ENCODE peak calls at places on chromosome 15, in six cellular contexts. C, L, H, V, W and S are unnamed samples.
A peak's percentile ranks its signal among the peaks of the same experiment; 100 is the strongest.

GRCh38 chr15:97456541-97456940 is 504.0 kb upstream of the ARRDC4 start:
- DNase-seq in C (no peak), L (no peak), H (no peak), V (no peak), W (no peak), S (no peak)

GRCh38 chr15:96403932-96404331 is 73.4 kb downstream of the NR2F2 start:
- DNase-seq in C (no peak), L (no peak), H (no peak), V (no peak), W (no peak), S (no peak)

GRCh38 chr15:88894819-88895767 is at the start of gene HAPLN3:
- DNase-seq in C (no peak), L (peak; percentile 90), H (no peak), V (peak; percentile 39), W (no peak), S (peak; percentile 25)

GRCh38 chr15:91049378-91050127 is 27.2 kb upstream of the VPS33B start:
- DNase-seq in C (peak; percentile 76), L (peak; percentile 63), H (no peak), V (peak; percentile 60), W (peak; percentile 27), S (peak; percentile 86)

GRCh38 chr15:90159213-90159612 is 41.9 kb upstream of the SEMA4B start:
- DNase-seq in C (no peak), L (no peak), H (no peak), V (no peak), W (no peak), S (peak; percentile 76)

GRCh38 chr15:92143765-92144164 is 249.9 kb upstream of the ST8SIA2 start:
- DNase-seq in C (no peak), L (no peak), H (no peak), V (no peak), W (no peak), S (no peak)

GRCh38 chr15:95760508-95760907 is 570.0 kb upstream of the NR2F2 start:
- DNase-seq in C (peak; percentile 2), L (no peak), H (no peak), V (no peak), W (peak; percentile 68), S (no peak)

GRCh38 chr15:57323806-57324589 is 52.3 kb upstream of the CGNL1 start:
- DNase-seq in C (peak; percentile 92), L (peak; percentile 96), H (no peak), V (peak; percentile 2), W (peak; percentile 25), S (peak; percentile 97)

GRCh38 chr15:99252326-99252725 is 1.0 kb downstream of the LRRC28 start:
- DNase-seq in C (no peak), L (no peak), H (no peak), V (peak; percentile 10), W (no peak), S (peak; percentile 27)

GRCh38 chr15:35115155-35115725 is 30.1 kb upstream of the NANOGP8 start:
- DNase-seq in C (no peak), L (no peak), H (no peak), V (no peak), W (no peak), S (peak; percentile 31)

GRCh38 chr15:76376029-76376428 is 39.5 kb downstream of the ISL2 start:
- DNase-seq in C (no peak), L (no peak), H (peak; percentile 48), V (no peak), W (no peak), S (no peak)

GRCh38 chr15:63322541-63322940 is 45.1 kb downstream of the APH1B start:
- DNase-seq in C (no peak), L (no peak), H (peak; percentile 79), V (no peak), W (peak; percentile 19), S (peak; percentile 5)
- H3K27ac ChIP-seq in C (no peak overlapping the region), L (peak overlapping the region; percentile 36), H (no peak overlapping the region), V (no peak overlapping the region), W (no peak overlapping the region), S (no peak overlapping the region)

GRCh38 chr15:101684877-101685276 is 32.7 kb upstream of the TM2D3 start:
- DNase-seq in C (no peak), L (no peak), H (no peak), V (no peak), W (no peak), S (no peak)

GRCh38 chr15:101679861-101680260 is 27.7 kb upstream of the TM2D3 start:
- DNase-seq in C (no peak), L (no peak), H (no peak), V (no peak), W (no peak), S (peak; percentile 40)

GRCh38 chr15:101689901-101690300 is 34.4 kb downstream of the TARS3 start:
- DNase-seq in C (no peak), L (no peak), H (no peak), V (no peak), W (no peak), S (no peak)

DNA sequence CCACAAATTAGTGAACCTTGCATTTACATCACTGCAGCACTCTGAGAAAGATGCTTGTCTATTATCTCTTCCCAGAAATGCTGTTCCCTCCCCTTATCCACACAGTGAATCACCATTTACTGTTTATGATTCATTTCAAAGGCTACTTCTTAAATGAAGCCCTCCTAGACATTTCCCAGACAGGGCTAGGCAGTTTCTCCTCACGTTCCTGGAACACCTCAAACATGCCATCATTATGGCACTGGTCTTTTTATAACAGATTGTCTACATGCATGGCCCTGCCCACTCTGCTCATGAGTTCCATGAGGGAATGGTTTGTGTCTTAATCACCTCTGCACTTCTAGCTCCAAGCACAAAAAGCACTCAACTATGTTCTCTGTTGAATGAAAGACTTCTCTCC is 32.2 kb upstream of the TM2D3 start:
- DNase-seq in C (no peak), L (peak; percentile 58), H (no peak), V (no peak), W (no peak), S (no peak)
- H3K27ac ChIP-seq in C (no peak overlapping the region), L (peak overlapping the region; percentile 53), H (peak overlapping the region; percentile 10), V (no peak overlapping the region), W (no peak overlapping the region), S (no peak overlapping the region)

GRCh38 chr15:81398910-81399551 is 25.0 kb upstream of the TMC3 start:
- DNase-seq in C (no peak), L (no peak), H (no peak), V (no peak), W (no peak), S (peak; percentile 27)
- H3K27ac ChIP-seq in C (no peak overlapping the region), L (no peak overlapping the region), H (no peak overlapping the region), V (no peak overlapping the region), W (no peak overlapping the region), S (no peak overlapping the region)

DNA sequence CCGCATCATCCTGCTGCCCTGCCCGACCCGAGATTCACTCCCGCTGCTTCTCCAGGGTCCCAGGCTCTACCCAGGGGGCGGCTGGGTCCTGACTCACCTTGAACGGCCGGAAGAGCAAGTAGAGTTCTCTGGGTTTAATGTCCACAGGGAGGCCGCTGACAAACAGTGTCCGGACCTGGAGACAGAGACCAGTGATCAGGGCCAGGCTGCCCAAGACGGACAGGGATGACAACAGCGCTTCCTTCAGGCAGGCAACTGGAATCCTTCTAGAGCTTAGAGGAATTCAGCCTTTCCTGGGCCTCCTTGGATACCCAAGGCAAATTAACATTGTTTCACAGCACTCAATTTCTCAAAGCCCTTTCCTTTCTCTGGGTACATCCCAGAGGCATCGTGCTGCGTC is 23.9 kb downstream of the RBPMS2 start:
- DNase-seq in C (no peak), L (no peak), H (no peak), V (no peak), W (no peak), S (no peak)
- H3K27ac ChIP-seq in C (no peak overlapping the region), L (no peak overlapping the region), H (no peak overlapping the region), V (no peak overlapping the region), W (no peak overlapping the region), S (no peak overlapping the region)

GRCh38 chr15:63765338-63765737 is 68.4 kb downstream of the HERC1 start:
- DNase-seq in C (no peak), L (no peak), H (no peak), V (no peak), W (no peak), S (no peak)

GRCh38 chr15:63759752-63760151 is 74.0 kb downstream of the HERC1 start:
- DNase-seq in C (no peak), L (no peak), H (no peak), V (no peak), W (no peak), S (no peak)

GRCh38 chr15:63763476-63764123 is 70.1 kb downstream of the HERC1 start:
- DNase-seq in C (no peak), L (no peak), H (no peak), V (no peak), W (no peak), S (peak; percentile 36)

GRCh38 chr15:63764912-63765311 is 68.8 kb downstream of the HERC1 start:
- DNase-seq in C (no peak), L (no peak), H (no peak), V (peak; percentile 31), W (no peak), S (peak; percentile 2)

GRCh38 chr15:63764124-63764827 is 69.5 kb downstream of the HERC1 start:
- DNase-seq in C (no peak), L (no peak), H (no peak), V (no peak), W (no peak), S (peak; percentile 16)
- H3K27ac ChIP-seq in C (no peak overlapping the region), L (no peak overlapping the region), H (no peak overlapping the region), V (no peak overlapping the region), W (no peak overlapping the region), S (no peak overlapping the region)

GRCh38 chr15:39174332-39174731 is 406.5 kb upstream of the THBS1 start:
- DNase-seq in C (no peak), L (no peak), H (no peak), V (no peak), W (no peak), S (no peak)

GRCh38 chr15:39173426-39173825 is 407.5 kb upstream of the THBS1 start:
- DNase-seq in C (no peak), L (no peak), H (no peak), V (no peak), W (no peak), S (no peak)

GRCh38 chr15:39172380-39173281 is 408.2 kb upstream of the THBS1 start:
- DNase-seq in C (no peak), L (no peak), H (no peak), V (no peak), W (peak; percentile 51), S (peak; percentile 6)

GRCh38 chr15:39167114-39168058 is 413.5 kb upstream of the THBS1 start:
- DNase-seq in C (no peak), L (no peak), H (no peak), V (no peak), W (no peak), S (no peak)

GRCh38 chr15:39171944-39172368 is 408.9 kb upstream of the THBS1 start:
- DNase-seq in C (peak; percentile 82), L (peak; percentile 74), H (no peak), V (no peak), W (peak; percentile 70), S (peak; percentile 52)
- H3K27ac ChIP-seq in C (no peak overlapping the region), L (peak overlapping the region; percentile 80), H (no peak overlapping the region), V (no peak overlapping the region), W (peak overlapping the region; percentile 27), S (no peak overlapping the region)

GRCh38 chr15:65338366-65338765 is 33.9 kb downstream of the RNU5B-1 start:
- DNase-seq in C (no peak), L (no peak), H (no peak), V (no peak), W (no peak), S (peak; percentile 44)
- H3K27ac ChIP-seq in C (no peak overlapping the region), L (no peak overlapping the region), H (no peak overlapping the region), V (no peak overlapping the region), W (no peak overlapping the region), S (no peak overlapping the region)